ENCODE peak calls at places on chromosomes 5 and 9, in seven cellular contexts. A, H, X, K, Q, M and T are unnamed samples. For H3K9me3, the result is how much of the 10 kb centered on the place peaks cover.

GRCh38 chr5:1521671-1522600 is 1.8 kb downstream of the LPCAT1 start:
- DNase-seq in M (peak), K (no peak), Q (peak), X (peak), A (no peak), H (peak), T (peak)

GRCh38 chr5:93305984-93306383 is 275.0 kb downstream of the NR2F1-AS1 start:
- DNase-seq in A (no peak), Q (no peak), X (no peak), M (no peak), K (no peak), H (no peak), T (no peak)

GRCh38 chr5:34552129-34552528 is 104.0 kb upstream of the RAI14 start:
- DNase-seq in H (no peak), K (no peak), M (no peak), A (no peak), Q (no peak), X (peak), T (no peak)

GRCh38 chr5:34690301-34690700 is 34.2 kb downstream of the RAI14 start:
- DNase-seq in K (no peak), X (no peak), A (no peak), Q (no peak), H (no peak), M (no peak), T (no peak)

GRCh38 chr5:130541617-130542221 is 623.3 kb downstream of the HINT1 start:
- DNase-seq in Q (no peak), K (peak), A (no peak), M (no peak), H (no peak), X (peak), T (no peak)

GRCh38 chr9:124841422-124841821 is 11.8 kb upstream of the WDR38 start:
- DNase-seq in H (no peak), Q (no peak), K (no peak), X (no peak), M (no peak), A (no peak), T (no peak)

GRCh38 chr9:130183133-130183762 is 11.0 kb downstream of the NCS1 start:
- DNase-seq in Q (peak), H (peak), K (no peak), X (peak), A (no peak), M (no peak), T (no peak)

GRCh38 chr5:74798977-74799911 is 32.2 kb downstream of the NSA2 start:
- DNase-seq in M (no peak), X (no peak), K (no peak), H (no peak), A (no peak), Q (no peak), T (no peak)

GRCh38 chr5:118548761-118549160 is 439.6 kb downstream of the DTWD2 start:
- DNase-seq in X (peak), H (no peak), M (no peak), Q (no peak), K (no peak), A (no peak), T (no peak)

GRCh38 chr5:96292582-96293247 is 140.3 kb downstream of the PCSK1 start:
- DNase-seq in H (peak), K (peak), A (no peak), M (no peak), X (peak), Q (no peak), T (no peak)

GRCh38 chr9:83006378-83006777 is 56.6 kb downstream of the RASEF start:
- DNase-seq in X (no peak), Q (no peak), H (no peak), A (no peak), M (no peak), K (no peak), T (no peak)

GRCh38 chr5:15383469-15383868 is 116.5 kb upstream of the FBXL7 start:
- DNase-seq in H (no peak), A (no peak), K (no peak), Q (no peak), X (peak), M (no peak), T (peak)

GRCh38 chr5:142364251-142365145 is 39.7 kb upstream of the SPRY4 start:
- DNase-seq in M (no peak), Q (no peak), H (peak), K (peak), A (no peak), X (no peak), T (no peak)

GRCh38 chr5:169717298-169717697 is 80.2 kb downstream of the DOCK2 start:
- DNase-seq in X (peak), K (no peak), A (no peak), M (peak), H (no peak), Q (no peak), T (no peak)

GRCh38 chr9:133715295-133715865 is 22.8 kb downstream of the SARDH start:
- DNase-seq in K (peak), X (peak), Q (no peak), H (peak), A (no peak), M (no peak), T (no peak)

GRCh38 chr5:74765201-74765600 is 1.7 kb downstream of the GFM2 start:
- DNase-seq in M (no peak), H (no peak), X (no peak), Q (no peak), A (no peak), K (no peak), T (peak)

GRCh38 chr5:114174837-114175236 is 187.0 kb upstream of the KCNN2 start:
- DNase-seq in H (no peak), M (no peak), A (no peak), Q (no peak), K (no peak), X (no peak), T (no peak)

GRCh38 chr9:87678650-87679355 is 47.1 kb upstream of the CTSL start:
- DNase-seq in Q (peak), A (peak), M (peak), X (peak), K (peak), H (peak), T (peak)

GRCh38 chr5:55072668-55073067 is 29.8 kb upstream of the GZMA start:
- DNase-seq in M (no peak), K (no peak), H (no peak), A (no peak), Q (no peak), X (no peak), T (no peak)

GRCh38 chr5:168681556-168682183 is 102.5 kb upstream of the PANK3 start:
- DNase-seq in A (no peak), Q (peak), X (peak), H (peak), M (no peak), K (peak), T (no peak)

GRCh38 chr9:97895695-97896332 is 26.5 kb downstream of the TRMO start:
- DNase-seq in K (no peak), X (no peak), H (no peak), A (peak), M (no peak), Q (no peak), T (peak)

GRCh38 chr9:124492818-124493217 is 14.4 kb downstream of the NR5A1 start:
- DNase-seq in Q (no peak), A (no peak), K (no peak), M (no peak), H (no peak), X (no peak), T (no peak)

GRCh38 chr9:84216151-84216550 is 124.4 kb downstream of the SLC28A3 start:
- DNase-seq in M (no peak), Q (no peak), H (no peak), X (no peak), A (no peak), K (no peak), T (no peak)

GRCh38 chr9:115292584-115293271 is 174.8 kb upstream of the TNC start:
- DNase-seq in H (no peak), A (no peak), K (peak), Q (no peak), X (no peak), M (no peak), T (no peak)

GRCh38 chr5:133365326-133365725 is 247.0 kb downstream of the FSTL4 start:
- DNase-seq in K (no peak), A (no peak), M (no peak), H (no peak), X (no peak), Q (no peak), T (no peak)

GRCh38 chr5:96609369-96609768 is 52.8 kb upstream of the CAST start:
- DNase-seq in Q (no peak), M (no peak), H (no peak), K (no peak), A (no peak), X (no peak), T (no peak)

GRCh38 chr5:39005566-39006232 is 68.5 kb downstream of the RICTOR start:
- DNase-seq in A (no peak), X (peak), K (no peak), Q (no peak), H (no peak), M (no peak), T (no peak)

GRCh38 chr5:133240425-133241091 is 188.7 kb downstream of the HSPA4 start:
- DNase-seq in M (no peak), Q (no peak), A (peak), X (peak), K (peak), H (no peak), T (no peak)

GRCh38 chr5:128668921-128669320 is 130.9 kb upstream of the FBN2 start:
- DNase-seq in Q (no peak), A (no peak), M (no peak), K (no peak), X (no peak), H (no peak), T (no peak)

GRCh38 chr5:173924899-173925298 is 36.8 kb downstream of the CPEB4 start:
- DNase-seq in X (no peak), Q (no peak), M (no peak), H (no peak), K (no peak), A (no peak), T (no peak)

GRCh38 chr9:114811969-114812636 is 6.3 kb upstream of the TNFSF15 start:
- DNase-seq in M (no peak), A (no peak), K (no peak), X (no peak), H (no peak), Q (no peak), T (no peak)

GRCh38 chr5:153779852-153780251 is 258.9 kb downstream of the FAM114A2 start:
- DNase-seq in X (no peak), M (no peak), H (no peak), Q (no peak), K (no peak), A (no peak), T (no peak)

GRCh38 chr5:173819521-173819920 is 68.6 kb upstream of the CPEB4 start:
- DNase-seq in Q (no peak), K (no peak), M (no peak), A (no peak), H (no peak), X (no peak), T (no peak)

GRCh38 chr5:116626272-116626723 is 51.7 kb upstream of the SEMA6A start:
- DNase-seq in H (peak), X (peak), K (peak), A (no peak), M (peak), Q (peak), T (peak)

GRCh38 chr9:68933434-68934318 is 80.2 kb downstream of the PRKACG start:
- DNase-seq in X (no peak), M (no peak), Q (no peak), H (no peak), A (no peak), K (no peak), T (no peak)

GRCh38 chr5:52657231-52657645 is 130.5 kb upstream of the ITGA1 start:
- DNase-seq in K (no peak), A (peak), M (no peak), X (peak), H (no peak), Q (no peak), T (peak)

GRCh38 chr5:141319699-141320098 is 885 bp downstream of the TAF7 start:
- DNase-seq in M (no peak), A (no peak), H (no peak), X (no peak), K (no peak), Q (no peak), T (no peak)
- H3K9me3 ChIP-seq in M (under half), A (under half), H (under half), X (under half), K (under half), Q (half or more), T (under half)

DNA sequence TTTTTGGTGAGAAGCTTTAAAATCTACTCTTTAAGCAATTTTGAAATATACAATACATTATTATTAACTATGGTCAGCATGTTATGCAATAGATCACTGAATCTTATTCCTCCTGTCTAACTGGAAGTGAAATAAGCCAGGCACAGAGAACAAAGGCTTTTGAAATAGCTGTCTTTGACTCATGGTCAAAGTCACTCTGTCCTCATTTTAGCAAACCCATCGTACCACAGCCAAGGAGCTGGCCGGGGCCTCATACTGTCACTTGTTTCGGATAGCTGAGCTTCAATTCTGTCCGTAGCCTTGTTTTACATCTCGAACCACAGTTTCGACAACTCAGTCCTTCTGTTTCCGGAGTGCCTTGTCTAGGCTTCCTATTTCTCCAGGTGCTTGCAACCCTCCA is 19.2 kb downstream of the ADCY2 start:
- DNase-seq in X (no peak), K (no peak), M (no peak), A (no peak), H (no peak), Q (no peak), T (no peak)
- H3K4me3 ChIP-seq in X (no peak), K (no peak), M (no peak), A (no peak), H (no peak), Q (no peak), T (no peak)

GRCh38 chr5:141322261-141322660 is 1.7 kb upstream of the TAF7 start:
- DNase-seq in H (no peak), M (no peak), A (no peak), Q (no peak), X (no peak), K (no peak), T (no peak)

GRCh38 chr5:141313711-141314110 is 6.9 kb downstream of the TAF7 start:
- DNase-seq in Q (no peak), M (no peak), A (no peak), H (no peak), X (no peak), K (no peak), T (no peak)

GRCh38 chr5:141320225-141321169 is at the start of gene TAF7:
- DNase-seq in Q (peak), K (peak), X (peak), A (peak), H (peak), M (peak), T (peak)

GRCh38 chr5:141319202-141319601 is 1.4 kb downstream of the TAF7 start:
- DNase-seq in H (no peak), Q (no peak), K (no peak), A (no peak), M (no peak), X (no peak), T (no peak)
- H3K9me3 ChIP-seq in H (under half), Q (half or more), K (under half), A (under half), M (under half), X (under half), T (under half)

GRCh38 chr5:79736528-79737514 is 47.2 kb downstream of the CMYA5 start:
- DNase-seq in Q (no peak), M (no peak), A (no peak), K (no peak), X (no peak), H (no peak), T (no peak)
- H3K4me3 ChIP-seq in Q (no peak), M (no peak), A (no peak), K (no peak), X (no peak), H (no peak), T (no peak)

DNA sequence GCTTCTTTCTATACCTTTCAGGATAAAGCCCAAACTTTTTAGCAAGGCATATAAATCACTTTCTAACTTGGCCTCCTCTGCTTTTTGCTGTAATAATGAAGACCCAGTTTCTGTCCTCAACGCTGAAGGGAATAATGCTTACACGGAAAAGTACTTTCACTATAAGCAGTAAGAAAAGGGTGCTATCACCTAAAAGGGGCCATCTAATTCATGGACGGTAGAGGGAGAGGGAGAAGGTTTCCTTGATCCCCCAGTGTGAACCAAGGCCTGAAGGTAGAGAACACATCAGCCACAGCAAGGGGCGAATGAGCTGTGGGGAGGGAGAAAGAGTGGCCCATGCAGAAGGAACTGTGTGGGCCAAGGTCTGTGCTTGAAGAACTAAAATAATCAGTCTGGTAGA is 417.7 kb upstream of the CLINT1 start:
- DNase-seq in K (no peak), A (no peak), M (no peak), H (no peak), X (no peak), Q (no peak), T (no peak)
- H3K9me3 ChIP-seq in K (under half), A (under half), M (under half), H (under half), X (under half), Q (under half), T (under half)

GRCh38 chr9:121652037-121652837 is 803 bp downstream of the DAB2IP start:
- DNase-seq in X (no peak), H (no peak), K (peak), Q (no peak), M (no peak), A (no peak), T (peak)
- H3K4me3 ChIP-seq in X (peak), H (peak), K (peak), Q (peak), M (peak), A (peak), T (peak)

DNA sequence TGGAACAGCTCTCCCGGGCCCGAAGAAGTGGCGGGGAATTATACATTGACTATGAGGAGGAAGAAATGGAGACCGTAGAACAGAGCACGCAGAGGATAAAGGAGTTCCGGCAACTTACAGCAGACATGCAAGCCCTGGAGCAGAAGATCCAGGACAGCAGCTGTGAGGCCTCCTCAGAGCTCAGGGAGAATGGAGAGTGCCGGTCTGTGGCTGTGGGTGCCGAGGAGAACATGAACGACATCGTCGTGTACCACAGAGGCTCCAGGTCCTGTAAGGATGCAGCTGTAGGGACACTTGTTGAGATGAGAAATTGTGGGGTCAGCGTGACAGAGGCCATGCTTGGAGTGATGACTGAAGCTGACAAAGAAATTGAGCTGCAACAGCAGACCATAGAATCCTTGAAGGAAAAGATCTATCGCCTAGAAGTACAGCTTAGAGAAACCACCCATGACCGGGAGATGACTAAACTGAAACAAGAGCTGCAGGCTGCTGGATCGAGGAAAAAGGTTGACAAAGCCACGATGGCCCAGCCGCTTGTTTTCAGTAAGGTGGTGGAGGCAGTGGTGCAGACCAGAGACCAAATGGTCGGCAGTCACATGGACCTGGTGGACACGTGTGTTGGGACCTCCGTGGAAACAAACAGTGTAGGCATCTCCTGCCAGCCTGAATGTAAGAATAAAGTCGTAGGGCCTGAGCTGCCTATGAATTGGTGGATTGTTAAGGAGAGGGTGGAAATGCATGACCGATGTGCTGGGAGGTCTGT is 129.6 kb upstream of the DMRT1 start:
- DNase-seq in H (no peak), M (no peak), Q (peak), X (no peak), K (no peak), A (no peak), T (no peak)
- H3K9me3 ChIP-seq in H (under half), M (under half), Q (under half), X (under half), K (under half), A (under half), T (under half)

DNA sequence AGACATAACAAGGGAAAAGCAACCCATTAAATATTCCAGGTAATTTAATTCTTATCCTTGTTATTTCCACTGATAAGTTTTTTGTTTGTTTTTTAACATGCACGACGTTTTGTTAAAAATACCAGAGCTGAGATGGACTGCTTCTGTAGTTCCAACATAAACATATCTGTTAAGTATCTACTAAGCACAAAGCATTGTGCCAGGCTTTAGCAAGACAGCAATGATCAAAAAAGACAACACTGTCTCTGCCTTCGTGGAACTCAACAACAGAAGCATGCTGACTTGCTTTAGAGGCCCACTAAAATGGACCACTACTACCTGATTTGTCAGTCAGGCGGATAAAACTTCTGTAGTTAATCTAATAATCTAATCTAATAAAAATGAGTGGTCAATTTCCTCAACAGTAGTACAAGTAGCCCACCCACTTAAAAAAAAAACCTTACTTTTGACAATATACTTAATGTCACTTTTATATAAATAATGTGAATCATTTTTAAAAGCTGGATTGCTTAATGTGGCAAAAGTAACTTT is 3.1 kb downstream of the RAB14 start:
- DNase-seq in X (no peak), A (no peak), K (no peak), M (no peak), H (no peak), Q (no peak), T (no peak)
- H3K4me3 ChIP-seq in X (peak), A (no peak), K (peak), M (no peak), H (peak), Q (no peak), T (no peak)

GRCh38 chr5:158484246-158484645 is 615.5 kb downstream of the EBF1 start:
- DNase-seq in H (no peak), A (no peak), Q (no peak), X (peak), K (no peak), M (no peak), T (no peak)
- H3K9me3 ChIP-seq in H (under half), A (under half), Q (under half), X (under half), K (under half), M (under half), T (under half)